ENCODE peak calls at places on chromosome 7, in seven cellular contexts. U, S, M, B, A, V and Y are unnamed samples.

GRCh38 chr7:932651-932975 is 21.9 kb downstream of the ADAP1 start:
- DNase-seq in U (no peak), S (no peak), M (no peak), B (no peak), A (no peak), V (no peak), Y (no peak)

GRCh38 chr7:151992375-151992774 is 33.1 kb upstream of the GALNT11 start:
- DNase-seq in U (peak; percentile 6), S (peak; percentile 70), M (no peak), B (peak; percentile 91), A (peak; percentile 84), V (peak; percentile 41), Y (no peak)

GRCh38 chr7:101564778-101565211 is 64.3 kb downstream of the MYL10 start:
- DNase-seq in U (peak; percentile 15), S (peak; percentile 59), M (no peak), B (peak; percentile 97), A (no peak), V (no peak), Y (no peak)

GRCh38 chr7:136687693-136688322 is 180.6 kb upstream of the CHRM2 start:
- DNase-seq in U (peak; percentile 7), S (no peak), M (peak; percentile 39), B (peak; percentile 51), A (peak; percentile 37), V (peak; percentile 14), Y (no peak)

GRCh38 chr7:134420509-134421125 is 38.3 kb downstream of the AKR1B1 start:
- DNase-seq in U (peak; percentile 61), S (no peak), M (peak; percentile 55), B (peak; percentile 83), A (peak; percentile 63), V (peak; percentile 40), Y (no peak)

GRCh38 chr7:46752881-46753366 is 829.0 kb downstream of the TNS3 start:
- DNase-seq in U (no peak), S (no peak), M (peak; percentile 77), B (no peak), A (no peak), V (no peak), Y (no peak)

GRCh38 chr7:142817506-142817905 is 37.4 kb upstream of the EPHB6 start:
- DNase-seq in U (no peak), S (no peak), M (no peak), B (no peak), A (no peak), V (no peak), Y (no peak)

GRCh38 chr7:5670173-5670933 is 111.1 kb downstream of the RNF216 start:
- DNase-seq in U (peak; percentile 34), S (no peak), M (peak; percentile 28), B (no peak), A (no peak), V (no peak), Y (no peak)

GRCh38 chr7:14836006-14836405 is 66.5 kb downstream of the DGKB start:
- DNase-seq in U (no peak), S (no peak), M (no peak), B (no peak), A (no peak), V (no peak), Y (no peak)

GRCh38 chr7:114409750-114410149 is 4.9 kb upstream of the FOXP2 start:
- DNase-seq in U (no peak), S (no peak), M (peak; percentile 66), B (no peak), A (no peak), V (no peak), Y (no peak)

GRCh38 chr7:157616426-157616825 is 279.6 kb downstream of the DNAJB6 start:
- DNase-seq in U (no peak), S (no peak), M (no peak), B (no peak), A (no peak), V (no peak), Y (no peak)

GRCh38 chr7:100469227-100470044 is 5.4 kb upstream of the SPACDR start:
- DNase-seq in U (peak; percentile 51), S (peak; percentile 94), M (peak; percentile 64), B (peak; percentile 98), A (peak; percentile 92), V (peak; percentile 97), Y (peak; percentile 95)

GRCh38 chr7:33841658-33842057 is 63.7 kb upstream of the BMPER start:
- DNase-seq in U (no peak), S (peak; percentile 68), M (peak; percentile 25), B (no peak), A (no peak), V (no peak), Y (no peak)

GRCh38 chr7:24725554-24726260 is 31.6 kb downstream of the GSDME start:
- DNase-seq in U (no peak), S (no peak), M (no peak), B (peak; percentile 80), A (no peak), V (no peak), Y (peak; percentile 66)

GRCh38 chr7:27046854-27047549 is 48.8 kb downstream of the HOXA1 start:
- DNase-seq in U (no peak), S (no peak), M (peak; percentile 77), B (no peak), A (no peak), V (no peak), Y (no peak)

GRCh38 chr7:80403686-80404241 is 108.1 kb downstream of the GNAT3 start:
- DNase-seq in U (no peak), S (no peak), M (peak; percentile 37), B (no peak), A (no peak), V (no peak), Y (no peak)

GRCh38 chr7:139231513-139232376 is 708 bp downstream of the UBN2 start:
- DNase-seq in U (peak; percentile 58), S (peak; percentile 66), M (peak; percentile 6), B (peak; percentile 76), A (peak; percentile 47), V (peak; percentile 14), Y (peak; percentile 85)

GRCh38 chr7:68865351-68865885 is 732.9 kb upstream of the AUTS2 start:
- DNase-seq in U (no peak), S (no peak), M (no peak), B (no peak), A (no peak), V (no peak), Y (no peak)

GRCh38 chr7:157279679-157279972 is 57.2 kb upstream of the DNAJB6 start:
- DNase-seq in U (no peak), S (no peak), M (no peak), B (no peak), A (no peak), V (no peak), Y (no peak)

DNA sequence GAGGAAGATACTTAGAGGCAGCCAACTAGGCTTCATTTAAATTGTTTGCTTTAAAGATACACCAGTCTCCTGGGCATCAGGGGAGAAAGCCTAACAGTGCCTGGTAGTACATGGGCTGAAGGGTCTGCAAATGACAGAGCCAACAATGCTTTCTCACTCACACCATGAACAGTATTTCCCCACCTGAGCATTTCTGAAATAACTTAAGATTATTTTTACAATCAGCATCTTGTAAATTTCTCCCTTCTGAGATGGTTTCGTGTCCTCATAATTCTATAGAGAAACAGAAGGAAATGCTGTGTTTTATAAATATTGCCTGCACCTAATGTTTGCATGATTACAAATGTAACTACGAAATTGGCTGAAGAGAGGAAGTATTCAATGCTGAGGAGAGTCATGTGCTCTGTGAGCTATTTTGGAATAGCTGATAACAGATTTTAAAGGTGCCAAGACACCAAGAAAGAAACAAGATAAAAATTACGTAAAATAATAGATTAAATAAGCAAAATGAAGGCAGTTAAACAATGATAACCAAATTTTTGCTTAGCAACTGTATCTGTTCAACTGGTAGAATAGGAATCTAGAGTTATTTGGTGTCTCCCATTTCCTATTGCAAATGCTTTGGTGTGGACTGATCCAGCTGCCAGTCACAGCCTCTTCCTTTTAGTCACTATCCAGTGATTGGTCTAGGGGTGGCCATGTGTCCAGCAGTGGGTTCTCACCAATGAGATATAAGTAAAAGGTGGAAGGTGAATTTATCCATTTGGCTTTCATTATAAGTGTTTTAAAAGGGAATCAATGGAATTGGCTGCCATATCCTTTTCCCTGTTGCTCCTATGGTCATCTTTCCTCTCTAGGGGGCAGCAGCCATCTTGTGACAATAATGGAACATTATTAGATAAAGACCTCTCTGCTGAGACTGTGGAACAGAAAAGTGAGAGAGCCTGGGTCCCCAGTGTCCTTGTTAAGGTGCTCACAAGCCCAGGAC is 167.9 kb upstream of the SLC26A5 start:
- DNase-seq in U (peak; percentile 34), S (no peak), M (no peak), B (no peak), A (peak; percentile 29), V (no peak), Y (no peak)
- TF ChIP-seq CTCF in U (peak; percentile 50), S (no peak), M (peak; percentile 28), B (peak; percentile 54), A (peak; percentile 8), V (no peak), Y (peak; percentile 34)

GRCh38 chr7:39703143-39703542 is 79.8 kb downstream of the RALA start:
- DNase-seq in U (no peak), S (no peak), M (peak; percentile 27), B (no peak), A (no peak), V (no peak), Y (no peak)
- TF ChIP-seq CTCF in U (no peak), S (no peak), M (peak; percentile 21), B (peak; percentile 64), A (peak; percentile 40), V (peak; percentile 46), Y (no peak)

DNA sequence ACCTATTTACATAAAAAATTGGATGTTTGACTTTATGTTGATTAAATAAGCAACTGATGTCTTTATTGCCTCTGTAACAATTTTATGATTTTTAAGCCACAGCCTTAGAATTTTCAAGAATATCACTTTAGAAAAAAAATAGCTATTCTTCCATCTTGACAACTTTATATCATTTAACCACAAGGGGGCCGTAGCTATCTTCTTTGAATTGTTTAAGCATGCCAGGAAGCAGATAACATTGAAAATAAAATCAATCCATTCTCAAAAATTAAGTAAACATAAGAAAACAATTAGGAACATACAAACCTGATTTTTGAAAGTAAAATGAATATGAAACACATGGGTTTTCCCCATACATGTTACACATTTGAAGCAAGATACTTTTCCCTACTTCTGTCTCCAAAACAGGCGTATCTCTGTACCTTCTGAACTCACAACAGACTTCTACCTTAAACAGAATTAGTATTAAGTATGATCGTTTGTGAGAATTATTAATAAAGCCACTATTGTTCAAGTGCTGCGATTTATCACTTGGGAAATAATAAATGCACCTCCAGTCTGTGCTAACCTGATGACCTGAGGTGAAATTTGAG is 209.0 kb downstream of the CACNA2D1 start:
- DNase-seq in U (peak; percentile 16), S (no peak), M (peak; percentile 59), B (no peak), A (peak; percentile 32), V (no peak), Y (no peak)
- TF ChIP-seq CTCF in U (peak; percentile 39), S (peak; percentile 62), M (peak; percentile 75), B (peak; percentile 91), A (peak; percentile 60), V (peak; percentile 85), Y (peak; percentile 77)

DNA sequence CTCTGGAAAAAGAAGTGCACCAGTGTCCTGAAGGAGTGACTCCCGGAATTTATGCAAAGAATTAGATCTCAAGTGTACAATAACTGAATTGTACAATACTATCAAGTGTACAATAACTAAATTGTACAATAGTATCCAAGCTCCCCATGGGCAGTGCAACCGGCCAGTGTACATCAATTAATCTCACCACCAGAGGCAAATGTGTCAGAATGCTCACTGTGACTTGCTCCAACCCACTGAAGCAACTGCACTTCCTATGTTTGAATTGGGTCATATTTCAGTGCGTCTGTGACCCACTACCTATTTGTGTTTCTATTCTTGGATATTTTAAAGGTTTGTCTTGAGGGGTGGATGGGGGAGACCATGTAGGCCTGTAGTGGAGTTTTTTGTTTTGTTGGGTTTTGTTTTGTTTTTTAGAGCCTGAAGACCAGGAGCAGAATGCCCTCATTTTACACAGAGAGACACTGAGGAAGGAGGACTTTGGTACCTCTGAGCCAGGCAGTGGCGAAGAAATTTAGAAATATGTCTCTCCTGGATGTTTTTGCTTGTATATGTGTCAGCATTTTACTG is 78.6 kb upstream of the CTTNBP2 start:
- DNase-seq in U (no peak), S (no peak), M (no peak), B (no peak), A (no peak), V (no peak), Y (no peak)
- TF ChIP-seq CTCF in U (no peak), S (no peak), M (no peak), B (no peak), A (no peak), V (no peak), Y (no peak)